ENCODE peak calls at places on chromosomes 16 and 17, in five cellular contexts. Q is upper lobe of right lung, V is lower leg skin, O is left lung, M is cardiac muscle cell. I is an unnamed sample.

GRCh38 chr17:78962345-78962983 is 17.3 kb downstream of the LGALS3BP start:
- DNase-seq in O (peak), M (no peak), Q (no peak), V (no peak), I (no peak)

GRCh38 chr17:38349097-38349904 is 2.3 kb upstream of the SOCS7 start:
- DNase-seq in V (peak), O (peak), Q (peak), M (peak), I (peak)

GRCh38 chr16:53232826-53233529 is 178.2 kb downstream of the CHD9 start:
- DNase-seq in Q (no peak), M (no peak), O (no peak), V (no peak), I (no peak)

GRCh38 chr17:58421711-58422110 is 4.4 kb upstream of the RNF43 start:
- DNase-seq in V (no peak), O (no peak), Q (no peak), M (no peak), I (no peak)

GRCh38 chr16:11977206-11978041 is 890 bp downstream of the SNX29 start:
- DNase-seq in V (peak), O (no peak), M (peak), Q (no peak), I (no peak)

GRCh38 chr16:22681881-22682291 is 132.1 kb upstream of the HS3ST2 start:
- DNase-seq in O (no peak), M (no peak), V (no peak), Q (no peak), I (no peak)

GRCh38 chr17:50146927-50147640 is 3.4 kb downstream of the PPP1R9B start:
- DNase-seq in O (peak), V (no peak), Q (no peak), M (no peak), I (peak)

GRCh38 chr16:20257234-20257633 is 70.1 kb downstream of the GP2 start:
- DNase-seq in M (no peak), O (no peak), V (no peak), Q (no peak), I (no peak)

GRCh38 chr17:34382586-34383224 is 19.7 kb upstream of the CCL1 start:
- DNase-seq in O (no peak), M (no peak), V (no peak), Q (no peak), I (no peak)

GRCh38 chr17:64163468-64163867 is 33.5 kb upstream of the ERN1 start:
- DNase-seq in Q (no peak), V (no peak), M (no peak), O (no peak), I (no peak)

GRCh38 chr17:62637809-62638208 is 10.3 kb downstream of the MRC2 start:
- DNase-seq in M (no peak), V (no peak), Q (peak), O (no peak), I (no peak)
- TF ChIP-seq CTCF in M (no peak), V (no peak), Q (no peak), O (no peak), I (no peak)

DNA sequence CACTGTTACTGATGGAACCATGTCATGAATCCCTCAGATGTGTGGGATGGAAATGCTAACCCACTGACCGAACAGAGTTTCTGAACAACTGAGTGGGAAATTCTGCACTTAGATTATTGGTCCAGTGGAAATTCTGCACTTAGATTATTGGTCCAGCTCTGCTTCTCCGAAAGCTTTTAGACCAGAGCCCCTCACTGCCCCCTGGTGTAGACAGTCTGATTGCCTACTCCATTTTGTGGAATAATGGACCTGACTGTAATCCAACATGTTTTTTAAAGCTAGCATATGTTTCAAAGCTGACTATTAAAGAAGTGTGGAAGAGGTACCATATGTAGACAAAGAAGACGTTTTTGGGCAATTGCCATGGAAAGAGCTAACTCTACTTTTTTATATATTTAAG is 50.3 kb upstream of the TBX2 start:
- DNase-seq in M (no peak), V (no peak), O (no peak), Q (no peak), I (no peak)
- TF ChIP-seq CTCF in M (peak), V (no peak), O (no peak), Q (peak), I (no peak)

GRCh38 chr17:4433515-4434031 is at the start of gene SPNS3:
- DNase-seq in M (no peak), O (no peak), Q (no peak), V (no peak), I (peak)

GRCh38 chr17:4440021-4440420 is 6.3 kb downstream of the SPNS3 start:
- DNase-seq in O (no peak), Q (no peak), M (no peak), V (no peak), I (no peak)

GRCh38 chr17:4438162-4438944 is 4.6 kb downstream of the SPNS3 start:
- DNase-seq in M (no peak), O (no peak), V (no peak), Q (no peak), I (no peak)

GRCh38 chr17:4436381-4436780 is 2.6 kb downstream of the SPNS3 start:
- DNase-seq in Q (no peak), M (no peak), O (no peak), V (no peak), I (no peak)

GRCh38 chr17:4436846-4437245 is 3.1 kb downstream of the SPNS3 start:
- DNase-seq in O (no peak), V (no peak), M (no peak), Q (no peak), I (no peak)
- TF ChIP-seq CTCF in O (no peak), V (no peak), M (no peak), Q (no peak), I (no peak)

GRCh38 chr16:73214825-73215481 is 167.0 kb upstream of the ZFHX3 start:
- DNase-seq in O (no peak), M (peak), Q (no peak), V (peak), I (no peak)

GRCh38 chr16:73219176-73219575 is 171.2 kb upstream of the ZFHX3 start:
- DNase-seq in M (no peak), V (no peak), Q (no peak), O (no peak), I (no peak)

GRCh38 chr16:73215482-73216377 is 167.8 kb upstream of the ZFHX3 start:
- DNase-seq in M (peak), O (no peak), V (peak), Q (no peak), I (no peak)

GRCh38 chr16:73216932-73217331 is 169.0 kb upstream of the ZFHX3 start:
- DNase-seq in V (no peak), M (no peak), O (no peak), Q (no peak), I (no peak)

GRCh38 chr16:73217654-73218053 is 169.7 kb upstream of the ZFHX3 start:
- DNase-seq in O (no peak), M (no peak), Q (no peak), V (no peak), I (no peak)
- TF ChIP-seq CTCF in O (no peak), M (peak), Q (peak), V (no peak), I (no peak)

GRCh38 chr17:33335491-33336173 is 42.5 kb upstream of the ASIC2 start:
- DNase-seq in M (no peak), Q (no peak), V (no peak), O (no peak), I (no peak)
- TF ChIP-seq CTCF in M (no peak), Q (no peak), V (no peak), O (no peak), I (no peak)

GRCh38 chr17:77815127-77815905 is 143.2 kb upstream of the TNRC6C start:
- DNase-seq in M (no peak), O (no peak), Q (no peak), V (no peak), I (no peak)
- TF ChIP-seq CTCF in M (no peak), O (no peak), Q (no peak), V (no peak), I (no peak)

GRCh38 chr17:81961087-81961514 is at the start of gene NOTUM:
- DNase-seq in O (no peak), M (peak), Q (no peak), V (no peak), I (no peak)
- TF ChIP-seq CTCF in O (peak), M (peak), Q (no peak), V (no peak), I (no peak)

DNA sequence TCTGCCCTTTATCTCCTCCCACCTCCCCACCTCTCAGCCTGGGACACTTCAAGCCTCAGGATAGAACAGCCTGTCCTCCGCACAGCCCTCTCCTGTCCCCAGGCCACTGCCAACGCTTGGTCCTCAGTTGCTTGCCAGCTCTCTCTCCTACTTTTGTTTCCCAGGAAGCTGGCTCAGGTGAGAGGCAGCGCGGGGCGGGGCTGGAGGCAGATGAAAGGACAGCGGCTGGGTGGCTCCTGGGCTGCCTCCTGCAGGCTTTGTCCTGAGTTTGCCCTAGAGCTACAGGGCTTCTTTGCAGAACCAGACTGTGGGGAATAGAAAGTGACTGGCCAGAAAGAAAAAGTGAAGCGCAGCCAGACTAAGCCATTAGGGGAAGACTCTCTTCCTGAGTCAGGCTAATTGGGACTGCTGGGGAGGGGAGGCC is 48.2 kb upstream of the CDC42EP4 start:
- DNase-seq in Q (peak), M (no peak), V (no peak), O (peak), I (no peak)
- TF ChIP-seq CTCF in Q (peak), M (no peak), V (no peak), O (no peak), I (no peak)

GRCh38 chr16:637081-638018 is 1.2 kb upstream of the METTL26 start:
- DNase-seq in V (peak), Q (peak), M (peak), O (peak), I (peak)

GRCh38 chr16:638034-638543 is 2.0 kb upstream of the METTL26 start:
- DNase-seq in M (no peak), Q (no peak), V (no peak), O (no peak), I (no peak)

GRCh38 chr16:635573-636205 is 416 bp downstream of the METTL26 start:
- DNase-seq in O (no peak), Q (no peak), M (no peak), V (no peak), I (no peak)

GRCh38 chr16:634996-635395 is 1.1 kb downstream of the METTL26 start:
- DNase-seq in M (no peak), V (no peak), O (no peak), Q (no peak), I (no peak)

GRCh38 chr16:636206-637080 is at the start of gene METTL26:
- DNase-seq in V (peak), O (peak), M (peak), Q (peak), I (peak)
- TF ChIP-seq CTCF in V (no peak), O (no peak), M (no peak), Q (no peak), I (no peak)

GRCh38 chr16:46974352-46974751 is 878 bp upstream of the DNAJA2 start:
- DNase-seq in Q (no peak), V (no peak), M (peak), O (no peak), I (peak)
- TF ChIP-seq CTCF in Q (no peak), V (no peak), M (no peak), O (no peak), I (no peak)

I was measured in GM13976.